ENCODE peak calls at places on chromosome 10, in ten cellular contexts. O is mammary epithelial cell, S is A549, D is colonic mucosa, H is OCI-LY7, X is neural progenitor cell, N is ovary, B is adrenal gland, J is heart right ventricle, F is SJSA1. P is an unnamed sample. For H3K4me1, the result is how much of the 10 kb centered on the place peaks cover.

GRCh38 chr10:100238429-100238828 is 9.0 kb upstream of the CHUK start:
- DNase-seq in O (no peak), S (no peak), D (no peak), H (no peak), X (no peak), N (no peak), B (no peak), J (no peak), F (no peak), P (no peak)

GRCh38 chr10:58513189-58514101 is 773 bp downstream of the BICC1 start:
- DNase-seq in O (peak), S (peak), D (peak), H (no peak), X (peak), N (peak), B (peak), J (peak), F (peak), P (peak)

GRCh38 chr10:5633166-5633565 is 33.2 kb downstream of the ASB13 start:
- DNase-seq in O (no peak), S (no peak), D (no peak), H (no peak), X (no peak), N (no peak), B (no peak), J (no peak), F (no peak), P (peak)

GRCh38 chr10:61937631-61938284 is 36.3 kb downstream of the ARID5B start:
- DNase-seq in O (peak), S (no peak), D (no peak), H (no peak), X (no peak), N (no peak), B (no peak), J (no peak), F (peak), P (peak)

GRCh38 chr10:77637986-77638765 is 568 bp upstream of the KCNMA1 start:
- DNase-seq in O (peak), S (peak), D (no peak), H (no peak), X (peak), N (peak), B (peak), J (no peak), F (peak), P (peak)

GRCh38 chr10:120727001-120727400 is 124.2 kb upstream of the WDR11 start:
- DNase-seq in O (no peak), S (no peak), D (no peak), H (no peak), X (no peak), N (no peak), B (no peak), J (no peak), F (no peak), P (no peak)

GRCh38 chr10:18211862-18212261 is 71.6 kb downstream of the CACNB2 start:
- DNase-seq in O (no peak), S (no peak), D (no peak), H (no peak), X (no peak), N (no peak), B (no peak), J (no peak), F (no peak), P (no peak)

GRCh38 chr10:7161484-7162283 is 249.2 kb downstream of the SFMBT2 start:
- DNase-seq in O (no peak), S (no peak), D (no peak), H (no peak), X (no peak), N (no peak), B (no peak), J (peak), F (no peak), P (no peak)

GRCh38 chr10:61271127-61271780 is 181.9 kb downstream of the TMEM26 start:
- DNase-seq in O (peak), S (peak), D (no peak), H (no peak), X (no peak), N (no peak), B (no peak), J (no peak), F (peak), P (peak)

GRCh38 chr10:11525503-11525902 is 85.9 kb downstream of the USP6NL start:
- DNase-seq in O (no peak), S (no peak), D (peak), H (no peak), X (no peak), N (peak), B (no peak), J (peak), F (no peak), P (peak)

GRCh38 chr10:35153723-35154122 is 27.1 kb downstream of the CREM start:
- DNase-seq in O (no peak), S (no peak), D (no peak), H (no peak), X (no peak), N (no peak), B (no peak), J (no peak), F (no peak), P (no peak)

GRCh38 chr10:5651086-5651764 is 15.2 kb downstream of the ASB13 start:
- DNase-seq in O (no peak), S (no peak), D (no peak), H (no peak), X (no peak), N (no peak), B (peak), J (no peak), F (no peak), P (no peak)

GRCh38 chr10:23742368-23742767 is 303.5 kb downstream of the OTUD1 start:
- DNase-seq in O (no peak), S (no peak), D (no peak), H (peak), X (no peak), N (no peak), B (no peak), J (no peak), F (no peak), P (no peak)

GRCh38 chr10:97349752-97350117 is 15.2 kb upstream of the FRAT2 start:
- DNase-seq in O (no peak), S (no peak), D (peak), H (no peak), X (no peak), N (no peak), B (no peak), J (no peak), F (no peak), P (no peak)

GRCh38 chr10:126639084-126639483 is 31.4 kb downstream of the C10orf90 start:
- DNase-seq in O (no peak), S (no peak), D (no peak), H (no peak), X (no peak), N (no peak), B (no peak), J (no peak), F (no peak), P (no peak)

GRCh38 chr10:59991661-59992060 is 85.3 kb upstream of the CCDC6 start:
- DNase-seq in O (peak), S (peak), D (peak), H (no peak), X (peak), N (no peak), B (no peak), J (no peak), F (no peak), P (peak)

GRCh38 chr10:5944389-5945202 is 32.7 kb downstream of the IL15RA start:
- DNase-seq in O (peak), S (peak), D (peak), H (no peak), X (no peak), N (peak), B (peak), J (no peak), F (peak), P (peak)

GRCh38 chr10:133438711-133439273 is 14.4 kb upstream of the SPRN start:
- DNase-seq in O (peak), S (peak), D (no peak), H (peak), X (no peak), N (no peak), B (peak), J (no peak), F (no peak), P (peak)

GRCh38 chr10:131853610-131853964 is 47.2 kb upstream of the PPP2R2D start:
- DNase-seq in O (no peak), S (no peak), D (no peak), H (no peak), X (no peak), N (no peak), B (no peak), J (no peak), F (no peak), P (no peak)

GRCh38 chr10:90276894-90277447 is 575.6 kb downstream of the KIF20B start:
- DNase-seq in O (no peak), S (no peak), D (no peak), H (no peak), X (no peak), N (no peak), B (no peak), J (no peak), F (no peak), P (no peak)

GRCh38 chr10:109765838-109766237 is 157.5 kb downstream of the XPNPEP1 start:
- DNase-seq in O (no peak), S (no peak), D (no peak), H (no peak), X (no peak), N (no peak), B (no peak), J (no peak), F (no peak), P (no peak)

GRCh38 chr10:89001428-89002072 is 11.0 kb downstream of the FAS start:
- DNase-seq in O (no peak), S (no peak), D (no peak), H (peak), X (peak), N (peak), B (no peak), J (no peak), F (no peak), P (peak)

GRCh38 chr10:89217057-89217990 is 10.2 kb upstream of the CH25H start:
- DNase-seq in O (peak), S (peak), D (peak), H (peak), X (peak), N (peak), B (peak), J (no peak), F (peak), P (peak)

GRCh38 chr10:33091186-33091585 is 133.2 kb upstream of the ITGB1 start:
- DNase-seq in O (no peak), S (no peak), D (no peak), H (no peak), X (no peak), N (no peak), B (no peak), J (no peak), F (no peak), P (no peak)

DNA sequence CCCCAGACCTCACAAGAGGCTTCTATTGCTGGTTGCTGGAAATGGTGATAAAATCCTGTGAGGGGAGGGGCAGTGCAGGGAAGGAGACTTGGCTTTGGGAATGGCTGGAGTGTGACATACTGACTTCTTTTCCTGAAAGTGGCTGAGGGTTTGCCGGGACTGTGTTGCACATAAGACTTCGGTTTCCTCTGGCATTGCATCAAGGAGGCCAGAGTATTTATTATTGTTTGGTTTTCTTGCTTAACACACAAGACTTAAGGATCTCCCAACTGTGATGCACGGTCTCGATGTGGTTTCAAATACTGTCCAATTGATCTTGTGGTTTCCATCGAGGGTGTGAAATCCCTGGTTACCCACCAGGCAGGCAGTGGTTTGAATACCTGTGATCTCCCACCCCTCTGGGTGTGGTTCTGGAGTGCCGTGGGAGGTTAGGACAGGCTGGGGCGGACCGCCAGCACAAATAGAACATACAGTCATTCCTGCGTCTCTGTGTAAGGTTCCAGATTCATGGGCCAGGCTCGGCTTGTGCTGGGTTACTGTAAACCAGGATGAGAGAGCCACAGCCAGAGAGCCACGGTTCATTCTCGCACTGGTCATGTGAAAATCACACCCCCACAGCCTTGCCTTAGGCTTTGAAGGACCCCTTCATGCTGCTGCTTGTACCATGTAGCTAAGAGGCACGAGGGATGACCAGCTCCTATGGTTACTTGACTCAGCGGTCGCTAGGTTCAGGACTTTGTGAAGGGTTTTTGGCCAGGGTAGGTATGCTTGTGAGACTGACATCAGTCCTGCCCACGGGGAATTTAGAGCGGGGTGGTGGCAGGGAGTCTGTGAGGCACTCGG is 39.2 kb downstream of the WBP1L start:
- DNase-seq in O (peak), S (no peak), D (peak), H (no peak), X (no peak), N (peak), B (no peak), J (peak), F (peak), P (peak)
- H3K27ac ChIP-seq in O (peak), S (no peak), D (peak), H (no peak), X (no peak), N (peak), B (peak), J (peak), F (peak), P (peak)

GRCh38 chr10:125227546-125227945 is 67.2 kb upstream of the CTBP2 start:
- DNase-seq in O (no peak), S (no peak), D (no peak), H (no peak), X (no peak), N (no peak), B (no peak), J (no peak), F (no peak), P (no peak)

GRCh38 chr10:125230251-125230650 is 69.9 kb upstream of the CTBP2 start:
- DNase-seq in O (no peak), S (no peak), D (no peak), H (no peak), X (no peak), N (no peak), B (no peak), J (no peak), F (no peak), P (no peak)

GRCh38 chr10:125222515-125222914 is 62.2 kb upstream of the CTBP2 start:
- DNase-seq in O (no peak), S (no peak), D (peak), H (peak), X (no peak), N (no peak), B (no peak), J (no peak), F (no peak), P (no peak)

GRCh38 chr10:125226823-125227222 is 66.5 kb upstream of the CTBP2 start:
- DNase-seq in O (no peak), S (no peak), D (no peak), H (no peak), X (no peak), N (no peak), B (no peak), J (no peak), F (no peak), P (no peak)

DNA sequence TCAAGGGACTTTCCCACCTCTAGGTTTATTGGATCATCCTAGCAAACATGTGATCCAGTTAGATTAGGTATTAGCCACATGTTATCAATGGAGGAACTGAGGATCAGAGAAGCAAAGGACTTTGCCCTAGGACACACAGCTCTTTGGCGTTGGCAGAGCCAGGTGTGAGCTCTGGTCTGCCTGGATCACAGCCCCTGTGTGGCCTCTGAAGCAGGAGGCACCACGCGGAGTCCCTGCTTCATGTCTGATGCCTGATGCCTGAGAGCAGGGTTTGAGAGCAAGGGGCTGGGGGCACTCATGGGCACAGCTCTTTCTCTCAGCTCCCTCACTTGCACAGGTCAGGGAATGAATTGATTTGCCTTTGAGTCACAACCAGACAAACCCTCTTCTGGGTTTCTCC is 64.7 kb upstream of the CTBP2 start:
- DNase-seq in O (no peak), S (no peak), D (no peak), H (no peak), X (no peak), N (no peak), B (no peak), J (no peak), F (no peak), P (no peak)
- H3K4me1 ChIP-seq in O (under half), S (under half), D (under half), H (under half), X (under half), N (under half), B (under half), J (under half), F (under half), P (under half)

GRCh38 chr10:113272511-113272910 is 280.3 kb upstream of the HABP2 start:
- DNase-seq in O (no peak), S (no peak), D (no peak), H (no peak), X (no peak), N (no peak), B (no peak), J (peak), F (no peak), P (no peak)
- H3K27ac ChIP-seq in O (no peak), S (no peak), D (no peak), H (no peak), X (no peak), N (no peak), B (no peak), J (peak), F (no peak), P (no peak)

DNA sequence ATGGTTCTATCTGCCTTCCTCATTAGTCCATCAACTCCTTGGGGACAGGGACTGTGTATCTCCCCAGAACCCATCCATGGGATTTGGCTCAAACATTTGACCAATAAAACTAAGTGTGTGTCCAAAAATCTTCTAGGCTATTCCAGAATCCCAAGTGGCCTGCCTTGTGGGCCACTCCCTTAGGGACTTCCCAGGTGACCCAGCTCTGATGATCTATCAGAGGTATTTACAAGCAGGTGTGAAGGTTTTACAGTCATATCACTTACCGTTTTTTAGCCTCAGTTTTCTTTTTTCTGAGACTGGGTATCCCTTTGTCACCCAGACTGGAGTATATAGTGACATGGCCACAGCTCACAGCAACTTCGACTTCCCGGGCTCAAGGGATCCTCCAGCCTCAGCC is 64.4 kb downstream of the PIP4K2A start:
- DNase-seq in O (no peak), S (no peak), D (no peak), H (no peak), X (no peak), N (no peak), B (no peak), J (no peak), F (no peak), P (no peak)
- H3K4me1 ChIP-seq in O (under half), S (under half), D (under half), H (under half), X (half or more), N (under half), B (under half), J (half or more), F (under half), P (under half)

GRCh38 chr10:75228834-75229233 is 6.9 kb downstream of the COMTD1 start:
- DNase-seq in O (no peak), S (no peak), D (no peak), H (no peak), X (no peak), N (no peak), B (no peak), J (no peak), F (no peak), P (peak)
- H3K27ac ChIP-seq in O (no peak), S (peak), D (no peak), H (no peak), X (peak), N (peak), B (no peak), J (no peak), F (no peak), P (peak)